ENCODE peak calls at places on chromosome 21, in five cellular contexts. P, K, E, Q and Y are unnamed samples.

GRCh38 chr21:22880573-22880972 is 1882.4 kb downstream of the NCAM2 start:
- DNase-seq in P (no peak), K (no peak), E (no peak), Q (no peak), Y (no peak)

GRCh38 chr21:28325618-28326017 is 667.1 kb downstream of the LTN1 start:
- DNase-seq in P (no peak), K (no peak), E (no peak), Q (no peak), Y (no peak)

GRCh38 chr21:29805110-29805509 is 134.7 kb downstream of the GRIK1 start:
- DNase-seq in P (no peak), K (no peak), E (no peak), Q (no peak), Y (no peak)

GRCh38 chr21:15289896-15290841 is 225.4 kb upstream of the NRIP1 start:
- DNase-seq in P (no peak), K (peak), E (no peak), Q (peak), Y (no peak)

GRCh38 chr21:28235169-28235892 is 757.3 kb downstream of the LTN1 start:
- DNase-seq in P (no peak), K (peak), E (no peak), Q (no peak), Y (no peak)

GRCh38 chr21:32403201-32403701 is 9.3 kb upstream of the EVA1C start:
- DNase-seq in P (peak), K (peak), E (peak), Q (peak), Y (peak)

GRCh38 chr21:40577285-40578043 is 269.5 kb downstream of the DSCAM start:
- DNase-seq in P (no peak), K (no peak), E (no peak), Q (no peak), Y (no peak)

GRCh38 chr21:33981341-33982101 is 65.9 kb upstream of the ATP5PO start:
- DNase-seq in P (no peak), K (no peak), E (no peak), Q (no peak), Y (peak)

GRCh38 chr21:44337941-44338895 is 972 bp downstream of the CFAP410 start:
- DNase-seq in P (peak), K (peak), E (peak), Q (peak), Y (peak)

GRCh38 chr21:41182547-41182946 is 14.6 kb downstream of the BACE2 start:
- DNase-seq in P (no peak), K (no peak), E (no peak), Q (no peak), Y (no peak)

GRCh38 chr21:30189763-30190162 is 23.2 kb upstream of the CLDN17 start:
- DNase-seq in P (no peak), K (no peak), E (no peak), Q (no peak), Y (no peak)

GRCh38 chr21:27536319-27536718 is 569.4 kb upstream of the ADAMTS5 start:
- DNase-seq in P (no peak), K (no peak), E (no peak), Q (no peak), Y (peak)

GRCh38 chr21:46024983-46025860 is 43.7 kb downstream of the COL6A1 start:
- DNase-seq in P (no peak), K (no peak), E (no peak), Q (no peak), Y (peak)

GRCh38 chr21:43702785-43703067 is 16.2 kb upstream of the PDXK start:
- DNase-seq in P (no peak), K (peak), E (no peak), Q (no peak), Y (no peak)

GRCh38 chr21:38356898-38357297 is 100.1 kb downstream of the KCNJ15 start:
- DNase-seq in P (no peak), K (no peak), E (no peak), Q (no peak), Y (no peak)

GRCh38 chr21:29233611-29234540 is 64.8 kb upstream of the BACH1 start:
- DNase-seq in P (no peak), K (no peak), E (no peak), Q (no peak), Y (no peak)

GRCh38 chr21:41957991-41958766 is 4.4 kb upstream of the C2CD2 start:
- DNase-seq in P (no peak), K (peak), E (peak), Q (peak), Y (peak)